ENCODE peak calls at places on chromosomes 2 and 18, in ten cellular contexts. L is Daoy; S is mucosa of descending colon; R is GM04504; G is activated T-cell treated with anti-CD3 and anti-CD28 coated beads, Interleukin-2, amount 50 U/mL, for 72 hours; W is Kasumi-1; P is A549; J is neuronal stem cell; H is T-helper 2 cell; F is stimulated activated CD8-positive, alpha-beta memory T cell treated with anti-CD3 and anti-CD28 coated beads, Interleukin-4, amount 100 ng/mL, for 4 hours. A is an unnamed sample.

GRCh38 chr2:11862049-11862448 is 115.6 kb downstream of the LPIN1 start:
- DNase-seq in L (no peak), W (no peak), J (no peak), F (no peak), G (no peak), R (no peak), S (no peak), P (no peak), H (no peak), A (no peak)

GRCh38 chr2:47437287-47437686 is 34.3 kb downstream of the MSH2 start:
- DNase-seq in F (no peak), L (peak; percentile 8), J (no peak), H (no peak), P (peak; percentile 51), R (no peak), W (peak; percentile 68), S (no peak), G (no peak), A (no peak)

GRCh38 chr2:5697554-5697953 is 5.4 kb downstream of the SOX11 start:
- DNase-seq in F (no peak), H (no peak), L (no peak), S (no peak), P (no peak), J (no peak), W (no peak), G (no peak), R (no peak), A (no peak)

GRCh38 chr2:236715511-236715961 is 145.9 kb downstream of the ACKR3 start:
- DNase-seq in F (no peak), W (no peak), R (no peak), L (no peak), P (no peak), H (no peak), S (no peak), G (no peak), J (peak; percentile 68), A (no peak)

GRCh38 chr2:127650041-127650784 is 4.3 kb downstream of the GPR17 start:
- DNase-seq in J (no peak), W (no peak), R (no peak), S (peak; percentile 47), H (no peak), G (no peak), F (no peak), L (no peak), P (no peak), A (no peak)

GRCh38 chr2:82913566-82913965 is 1545.5 kb downstream of the SUCLG1 start:
- DNase-seq in S (no peak), F (no peak), J (no peak), L (no peak), W (no peak), G (no peak), R (no peak), H (no peak), P (no peak), A (no peak)

GRCh38 chr2:15729709-15730544 is 138.3 kb downstream of the DDX1 start:
- DNase-seq in S (no peak), P (no peak), J (no peak), W (no peak), G (no peak), R (no peak), L (no peak), F (no peak), H (no peak), A (no peak)

GRCh38 chr18:45231606-45232005 is 383.7 kb upstream of the SLC14A2 start:
- DNase-seq in L (no peak), W (no peak), F (no peak), J (no peak), R (no peak), H (no peak), G (no peak), P (no peak), S (no peak), A (no peak)

GRCh38 chr2:174972924-174973323 is 32.3 kb downstream of the CHN1 start:
- DNase-seq in L (no peak), G (no peak), W (no peak), F (no peak), H (no peak), S (no peak), P (peak; percentile 45), R (peak; percentile 35), J (no peak), A (no peak)

GRCh38 chr2:136005462-136006205 is 20.2 kb upstream of the DARS1 start:
- DNase-seq in W (no peak), S (no peak), J (no peak), H (no peak), P (no peak), G (peak; percentile 48), L (no peak), F (no peak), R (no peak), A (no peak)

GRCh38 chr18:63159590-63159989 is 160.0 kb downstream of the BCL2 start:
- DNase-seq in P (no peak), W (no peak), G (peak; percentile 70), F (no peak), H (no peak), S (no peak), L (no peak), J (no peak), R (no peak), A (no peak)

GRCh38 chr2:42474765-42475454 is 18.9 kb downstream of the KCNG3 start:
- DNase-seq in J (no peak), F (no peak), R (no peak), P (no peak), L (no peak), H (no peak), G (no peak), S (no peak), W (no peak), A (no peak)

GRCh38 chr2:234677758-234678538 is 181.1 kb upstream of the ARL4C start:
- DNase-seq in F (no peak), L (no peak), P (peak; percentile 71), H (no peak), W (no peak), J (no peak), S (no peak), G (no peak), R (no peak), A (no peak)

GRCh38 chr2:110755494-110756078 is 23.2 kb downstream of the ACOXL start:
- DNase-seq in W (peak; percentile 53), S (no peak), J (no peak), R (no peak), L (no peak), F (no peak), G (no peak), P (no peak), H (no peak), A (no peak)

GRCh38 chr2:86301711-86302202 is 35.7 kb downstream of the REEP1 start:
- DNase-seq in J (peak; percentile 17), H (no peak), S (no peak), W (no peak), R (no peak), G (no peak), F (no peak), P (no peak), L (peak; percentile 85), A (no peak)

GRCh38 chr2:186515376-186515775 is 29.3 kb downstream of the ZC3H15 start:
- DNase-seq in P (no peak), R (no peak), J (no peak), H (no peak), F (no peak), L (no peak), S (no peak), W (no peak), G (no peak), A (no peak)

GRCh38 chr2:136116111-136116812 is 1.7 kb downstream of the CXCR4 start:
- DNase-seq in W (peak; percentile 69), L (peak; percentile 68), S (peak; percentile 86), H (peak; percentile 44), R (no peak), F (peak; percentile 70), G (peak; percentile 81), J (peak; percentile 39), P (peak; percentile 17), A (peak; percentile 19)

GRCh38 chr2:190763901-190764514 is 115.1 kb downstream of the NAB1 start:
- DNase-seq in R (no peak), G (peak; percentile 39), J (no peak), H (no peak), F (peak; percentile 21), S (no peak), P (no peak), W (no peak), L (peak; percentile 37), A (no peak)

GRCh38 chr2:186950694-186951093 is 101.7 kb upstream of the ZSWIM2 start:
- DNase-seq in P (no peak), R (no peak), J (no peak), W (no peak), S (no peak), L (peak; percentile 66), F (no peak), H (no peak), G (no peak), A (no peak)

GRCh38 chr18:13566941-13567762 is 159.2 kb downstream of the FAM210A start:
- DNase-seq in R (no peak), P (no peak), J (no peak), W (peak; percentile 10), F (no peak), L (peak; percentile 7), H (no peak), G (peak; percentile 60), S (peak; percentile 78), A (no peak)

GRCh38 chr18:76345901-76346300 is 149.1 kb downstream of the ZNF516 start:
- DNase-seq in J (no peak), L (no peak), F (no peak), S (no peak), H (no peak), W (no peak), G (no peak), P (no peak), R (no peak), A (no peak)

GRCh38 chr18:69898241-69898861 is 49.3 kb downstream of the CD226 start:
- DNase-seq in L (peak; percentile 4), W (peak; percentile 24), J (no peak), P (no peak), H (no peak), G (peak; percentile 51), S (no peak), F (no peak), R (no peak), A (no peak)

GRCh38 chr2:179554639-179555038 is 290.0 kb upstream of the SESTD1 start:
- DNase-seq in P (no peak), R (no peak), G (no peak), L (no peak), J (no peak), F (no peak), H (no peak), S (no peak), W (no peak), A (no peak)

GRCh38 chr2:64770781-64771334 is 117.1 kb upstream of the SERTAD2 start:
- DNase-seq in R (peak; percentile 94), L (peak; percentile 83), F (no peak), S (no peak), H (no peak), P (no peak), J (no peak), G (no peak), W (no peak), A (no peak)

GRCh38 chr2:172109670-172110421 is 7.1 kb upstream of the DLX2 start:
- DNase-seq in L (no peak), F (no peak), P (no peak), H (no peak), W (no peak), J (peak; percentile 15), S (no peak), G (no peak), R (no peak), A (no peak)

GRCh38 chr2:68336192-68336591 is 16.4 kb upstream of the CNRIP1 start:
- DNase-seq in H (no peak), G (no peak), W (no peak), J (no peak), R (no peak), P (no peak), L (peak; percentile 11), F (no peak), S (no peak), A (no peak)

GRCh38 chr2:143473206-143473605 is 344.0 kb downstream of the ARHGAP15 start:
- DNase-seq in F (no peak), L (peak; percentile 10), P (no peak), R (no peak), S (no peak), H (no peak), J (no peak), G (no peak), W (no peak), A (no peak)

GRCh38 chr2:208134928-208135586 is 5.4 kb upstream of the CRYGC start:
- DNase-seq in R (no peak), L (no peak), G (peak; percentile 6), F (no peak), J (no peak), W (peak; percentile 42), P (no peak), H (no peak), S (no peak), A (no peak)

A was measured in HEK293T.